ENCODE peak calls at places on chromosome 12, in eight cellular contexts. L is colonic mucosa, O is HCT116, J is astrocyte, U is SK-N-SH, S is HepG2, I is neural progenitor cell, P is IMR-90. B is an unnamed sample.

GRCh38 chr12:8948711-8949524 is 527 bp downstream of the M6PR start:
- DNase-seq in L (peak; percentile 27), O (no peak), J (peak; percentile 6), U (peak; percentile 23), S (peak; percentile 7), I (peak; percentile 75), P (peak; percentile 40), B (peak; percentile 71)

GRCh38 chr12:2355198-2355597 is 302.4 kb downstream of the CACNA1C start:
- DNase-seq in L (no peak), O (no peak), J (no peak), U (no peak), S (no peak), I (no peak), P (no peak), B (peak; percentile 26)

GRCh38 chr12:42144174-42144423 is 575 bp downstream of the GXYLT1 start:
- DNase-seq in L (peak; percentile 33), O (no peak), J (no peak), U (no peak), S (no peak), I (no peak), P (no peak), B (no peak)

GRCh38 chr12:49389092-49389703 is 21.9 kb downstream of the SPATS2 start:
- DNase-seq in L (peak; percentile 22), O (no peak), J (no peak), U (no peak), S (no peak), I (peak; percentile 86), P (no peak), B (peak; percentile 98)

GRCh38 chr12:83823386-83824045 is 1089.1 kb downstream of the SLC6A15 start:
- DNase-seq in L (peak; percentile 20), O (peak; percentile 44), J (no peak), U (peak; percentile 12), S (peak; percentile 27), I (peak; percentile 90), P (no peak), B (peak; percentile 98)

GRCh38 chr12:116693259-116694227 is 44.3 kb downstream of the SPRING1 start:
- DNase-seq in L (peak; percentile 68), O (no peak), J (no peak), U (peak; percentile 28), S (peak; percentile 36), I (peak; percentile 48), P (no peak), B (peak; percentile 69)

GRCh38 chr12:58541300-58541690 is 379.0 kb downstream of the LRIG3 start:
- DNase-seq in L (no peak), O (no peak), J (peak; percentile 64), U (no peak), S (no peak), I (no peak), P (peak; percentile 10), B (no peak)

GRCh38 chr12:108799528-108800243 is 57.7 kb downstream of the SSH1 start:
- DNase-seq in L (no peak), O (no peak), J (no peak), U (no peak), S (no peak), I (no peak), P (no peak), B (no peak)

GRCh38 chr12:69341328-69341727 is 6.9 kb upstream of the LYZ start:
- DNase-seq in L (no peak), O (no peak), J (peak; percentile 16), U (no peak), S (no peak), I (no peak), P (no peak), B (no peak)

GRCh38 chr12:89461649-89462612 is 62.7 kb downstream of the GALNT4 start:
- DNase-seq in L (no peak), O (peak; percentile 57), J (peak; percentile 51), U (peak; percentile 36), S (peak; percentile 44), I (peak; percentile 64), P (peak; percentile 82), B (no peak)

GRCh38 chr12:97335093-97335492 is 127.5 kb upstream of the RMST start:
- DNase-seq in L (no peak), O (no peak), J (no peak), U (no peak), S (no peak), I (no peak), P (no peak), B (no peak)

GRCh38 chr12:89084751-89085150 is 267.6 kb downstream of the DUSP6 start:
- DNase-seq in L (no peak), O (no peak), J (peak; percentile 51), U (no peak), S (no peak), I (no peak), P (peak; percentile 80), B (no peak)

GRCh38 chr12:65518771-65519170 is 240.3 kb downstream of the MSRB3 start:
- DNase-seq in L (no peak), O (no peak), J (no peak), U (no peak), S (no peak), I (peak; percentile 45), P (no peak), B (no peak)

GRCh38 chr12:30874455-30875313 is 51.9 kb upstream of the TSPAN11 start:
- DNase-seq in L (no peak), O (no peak), J (no peak), U (peak; percentile 39), S (no peak), I (peak; percentile 17), P (no peak), B (peak; percentile 77)

GRCh38 chr12:116727261-116727660 is 10.6 kb downstream of the SPRING1 start:
- DNase-seq in L (no peak), O (no peak), J (no peak), U (no peak), S (peak; percentile 21), I (no peak), P (no peak), B (no peak)

GRCh38 chr12:67661311-67662011 is 12.9 kb downstream of the DYRK2 start:
- DNase-seq in L (no peak), O (no peak), J (peak; percentile 80), U (peak; percentile 47), S (no peak), I (no peak), P (peak; percentile 87), B (no peak)

GRCh38 chr12:130764073-130764472 is 48.0 kb upstream of the RIMBP2 start:
- DNase-seq in L (no peak), O (peak; percentile 38), J (peak; percentile 21), U (no peak), S (no peak), I (no peak), P (peak; percentile 7), B (no peak)

GRCh38 chr12:806116-806805 is 53.9 kb downstream of the WNK1 start:
- DNase-seq in L (no peak), O (no peak), J (peak; percentile 66), U (no peak), S (peak; percentile 28), I (no peak), P (peak; percentile 50), B (no peak)

GRCh38 chr12:52833922-52834726 is at the start of gene KRT79:
- DNase-seq in L (no peak), O (no peak), J (no peak), U (no peak), S (no peak), I (no peak), P (no peak), B (no peak)
- H3K9ac ChIP-seq in L (no peak within 1 kb of the TSS), O (no peak within 1 kb of the TSS), J (peak within 1 kb of the TSS; percentile 75), U (no peak within 1 kb of the TSS), S (no peak within 1 kb of the TSS), I (no peak within 1 kb of the TSS), P (no peak within 1 kb of the TSS), B (no peak within 1 kb of the TSS)

DNA sequence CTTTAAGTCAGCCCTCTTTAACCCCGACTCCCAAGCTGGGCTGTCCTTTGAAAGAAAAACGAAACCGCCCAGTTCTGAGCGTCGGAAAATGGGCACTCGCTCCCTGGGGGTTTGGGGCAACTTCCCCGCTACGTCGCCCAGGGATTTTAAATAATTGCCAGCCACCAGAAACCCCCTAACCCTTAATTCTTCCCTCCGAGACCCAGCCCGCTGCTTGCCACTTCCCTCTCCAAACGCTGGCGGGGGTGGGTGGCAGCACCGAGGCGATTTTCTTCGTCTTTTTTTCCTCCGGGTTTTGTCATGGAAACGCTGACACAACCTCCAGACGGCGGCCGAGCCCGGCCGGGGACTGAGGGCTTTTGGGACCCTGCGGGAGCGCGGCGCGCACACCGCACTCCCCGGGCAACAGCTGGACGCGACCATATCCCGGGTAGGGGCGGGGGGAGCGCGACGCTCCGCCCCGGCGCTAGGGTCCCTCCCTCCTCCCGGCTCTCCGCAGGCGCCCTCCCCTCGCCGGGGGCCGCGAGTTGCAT is at the start of gene CHST11:
- DNase-seq in L (peak; percentile 66), O (peak; percentile 48), J (peak; percentile 77), U (peak; percentile 98), S (no peak), I (peak; percentile 98), P (peak; percentile 79), B (peak; percentile 98)
- TF ChIP-seq CTCF in L (no peak), O (no peak), J (no peak), U (peak; percentile 41), S (no peak), I (peak; percentile 43), P (peak; percentile 18), B (peak; percentile 59)

DNA sequence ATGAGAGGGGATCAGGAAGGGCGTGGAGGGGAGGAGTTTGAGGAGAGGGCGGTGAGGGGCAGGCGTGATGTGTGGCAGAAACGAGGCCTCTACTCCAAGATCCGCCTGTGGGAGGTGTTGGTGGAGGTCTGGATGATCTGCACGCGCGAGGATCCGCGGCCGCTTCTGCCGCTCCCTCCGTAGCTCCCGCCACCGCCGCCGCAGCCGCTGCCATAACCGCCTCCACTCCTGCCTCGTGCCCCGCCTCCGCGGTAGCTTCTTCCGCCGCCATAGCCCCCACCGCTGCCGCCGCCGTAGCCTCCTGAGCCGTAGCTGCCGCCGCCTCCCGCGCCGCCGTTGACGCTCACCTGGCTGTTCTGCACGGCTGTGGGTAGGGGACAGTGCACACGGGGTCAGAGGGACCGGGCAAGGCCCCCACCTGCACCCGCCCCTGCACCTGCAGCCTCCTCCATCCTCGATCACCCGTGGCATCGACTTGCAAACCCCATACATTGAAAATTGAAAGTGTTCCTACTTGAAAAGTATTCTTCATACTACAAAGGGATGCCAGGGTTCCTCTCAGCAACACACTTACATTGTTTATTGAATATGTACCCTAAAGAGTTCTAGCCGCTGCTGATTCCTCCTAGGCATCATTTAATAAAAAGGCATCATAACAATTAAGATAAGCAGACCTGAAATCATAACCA is 11.0 kb upstream of the KRT1 start:
- DNase-seq in L (no peak), O (no peak), J (no peak), U (peak; percentile 70), S (no peak), I (peak; percentile 70), P (no peak), B (peak; percentile 83)
- H3K27me3 ChIP-seq in L (peaks cover 3% of the 10 kb centered on the region), O (peaks cover 3% of the 10 kb centered on the region), J (peaks cover 52% of the 10 kb centered on the region), U (peaks cover 43% of the 10 kb centered on the region), S (peaks cover 53% of the 10 kb centered on the region), I (peaks cover 67% of the 10 kb centered on the region), P (peaks cover 59% of the 10 kb centered on the region), B (peaks cover 73% of the 10 kb centered on the region)

DNA sequence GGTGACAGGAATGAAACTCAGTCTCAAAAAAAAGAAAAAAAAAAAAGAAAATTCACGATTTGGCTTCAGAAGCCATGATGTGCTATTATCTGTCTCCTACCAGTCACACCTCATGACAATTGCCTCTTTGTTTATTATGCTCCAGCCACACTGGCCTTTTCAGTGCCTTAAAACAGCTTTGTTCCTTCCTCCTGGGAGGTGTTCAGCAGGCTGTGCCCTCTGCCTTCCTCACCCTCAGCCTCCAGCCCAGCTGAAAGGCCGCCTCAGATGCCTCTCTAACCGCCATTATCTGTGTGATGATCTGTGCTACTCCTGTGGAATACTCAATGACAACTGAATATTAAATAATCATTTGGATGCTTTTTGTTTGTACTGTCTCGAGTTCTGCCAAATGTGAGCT is 8.6 kb upstream of the ARPC3 start:
- DNase-seq in L (no peak), O (no peak), J (no peak), U (no peak), S (no peak), I (no peak), P (no peak), B (no peak)
- H3K9ac ChIP-seq in L (no peak overlapping the region), O (no peak overlapping the region), J (no peak overlapping the region), U (no peak overlapping the region), S (no peak overlapping the region), I (no peak overlapping the region), P (no peak overlapping the region), B (no peak overlapping the region)